ENCODE peak calls at places on chromosomes 3 and 15, in five cellular contexts. T is transverse colon, L is right lobe of liver, Q is esophagus muscularis mucosa, E is uterus. J is an unnamed sample. For H3K36me3 and H3K4me1, the result is how much of the 10 kb centered on the place peaks cover.

GRCh38 chr3:135992072-135992471 is 26.5 kb downstream of the PPP2R3A start:
- DNase-seq in T (no peak), L (no peak), Q (no peak), E (no peak), J (no peak)

GRCh38 chr15:81091889-81092558 is 42.0 kb upstream of the CFAP161 start:
- DNase-seq in T (no peak), L (no peak), Q (no peak), E (peak), J (no peak)

GRCh38 chr3:126530171-126531050 is 6.5 kb downstream of the CHST13 start:
- DNase-seq in T (peak), L (peak), Q (no peak), E (no peak), J (no peak)

GRCh38 chr3:128311441-128311844 is 155.2 kb downstream of the DNAJB8 start:
- DNase-seq in T (no peak), L (no peak), Q (no peak), E (no peak), J (peak)

GRCh38 chr3:47057212-47057671 is 77.8 kb downstream of the NBEAL2 start:
- DNase-seq in T (no peak), L (no peak), Q (no peak), E (no peak), J (no peak)

GRCh38 chr15:83206387-83206970 is 1.1 kb downstream of the HDGFL3 start:
- DNase-seq in T (no peak), L (no peak), Q (no peak), E (no peak), J (no peak)

GRCh38 chr15:64004582-64004981 is 41.7 kb downstream of the DAPK2 start:
- DNase-seq in T (peak), L (no peak), Q (no peak), E (no peak), J (no peak)

GRCh38 chr3:129892857-129893615 is 475 bp downstream of the TMCC1 start:
- DNase-seq in T (peak), L (peak), Q (peak), E (peak), J (peak)

GRCh38 chr15:88810449-88810848 is 7.2 kb downstream of the ACAN start:
- DNase-seq in T (no peak), L (no peak), Q (no peak), E (no peak), J (no peak)

GRCh38 chr3:43257850-43258249 is 28.5 kb upstream of the SNRK start:
- DNase-seq in T (no peak), L (no peak), Q (peak), E (no peak), J (no peak)

GRCh38 chr15:78391781-78392180 is 46.2 kb upstream of the IREB2 start:
- DNase-seq in T (no peak), L (no peak), Q (no peak), E (no peak), J (no peak)

GRCh38 chr3:98892263-98892662 is 9.2 kb downstream of the DCBLD2 start:
- DNase-seq in T (no peak), L (no peak), Q (no peak), E (no peak), J (no peak)

GRCh38 chr15:68465861-68466560 is 34.0 kb upstream of the ITGA11 start:
- DNase-seq in T (no peak), L (no peak), Q (peak), E (no peak), J (no peak)

GRCh38 chr3:191695131-191695814 is 234.3 kb downstream of the PYDC2 start:
- DNase-seq in T (no peak), L (no peak), Q (no peak), E (no peak), J (no peak)

GRCh38 chr3:146218880-146219866 is 31.7 kb downstream of the PLSCR4 start:
- DNase-seq in T (peak), L (no peak), Q (no peak), E (peak), J (no peak)

GRCh38 chr3:186705882-186706780 is 11.0 kb upstream of the KNG1 start:
- DNase-seq in T (no peak), L (no peak), Q (peak), E (no peak), J (no peak)

GRCh38 chr3:31438742-31439141 is 94.0 kb upstream of the STT3B start:
- DNase-seq in T (no peak), L (no peak), Q (no peak), E (no peak), J (no peak)

GRCh38 chr3:71050133-71050520 is 533.4 kb downstream of the FOXP1 start:
- DNase-seq in T (no peak), L (no peak), Q (peak), E (no peak), J (no peak)

GRCh38 chr3:67524046-67524445 is 130.4 kb downstream of the SUCLG2 start:
- DNase-seq in T (no peak), L (no peak), Q (no peak), E (no peak), J (no peak)

GRCh38 chr3:177320765-177321247 is 123.5 kb upstream of the TBL1XR1 start:
- DNase-seq in T (no peak), L (no peak), Q (no peak), E (no peak), J (no peak)

GRCh38 chr3:197082871-197083270 is 53.3 kb upstream of the MELTF start:
- DNase-seq in T (no peak), L (no peak), Q (no peak), E (no peak), J (no peak)

GRCh38 chr3:32719335-32719734 is 34.3 kb downstream of the CNOT10 start:
- DNase-seq in T (no peak), L (no peak), Q (no peak), E (no peak), J (no peak)

GRCh38 chr3:64295594-64295993 is 70.3 kb upstream of the PRICKLE2 start:
- DNase-seq in T (peak), L (no peak), Q (no peak), E (peak), J (peak)

GRCh38 chr3:183253364-183253960 is 409 bp downstream of the B3GNT5 start:
- DNase-seq in T (peak), L (peak), Q (no peak), E (peak), J (peak)

GRCh38 chr3:30518201-30518864 is 88.1 kb upstream of the TGFBR2 start:
- DNase-seq in T (peak), L (peak), Q (no peak), E (peak), J (peak)

GRCh38 chr3:182364723-182365650 is 428.3 kb upstream of the ATP11B start:
- DNase-seq in T (peak), L (no peak), Q (no peak), E (no peak), J (no peak)

GRCh38 chr3:39907981-39908380 is 98.6 kb downstream of the MYRIP start:
- DNase-seq in T (peak), L (peak), Q (no peak), E (no peak), J (no peak)

GRCh38 chr3:18643290-18643689 is 218.2 kb upstream of the SATB1 start:
- DNase-seq in T (no peak), L (no peak), Q (no peak), E (no peak), J (no peak)

GRCh38 chr3:80192871-80193270 is 425.1 kb upstream of the ROBO1 start:
- DNase-seq in T (no peak), L (no peak), Q (no peak), E (no peak), J (no peak)

GRCh38 chr3:194102436-194102835 is 33.5 kb upstream of the HES1 start:
- DNase-seq in T (no peak), L (peak), Q (no peak), E (no peak), J (no peak)

GRCh38 chr3:167958141-167958540 is 137.6 kb downstream of the GOLIM4 start:
- DNase-seq in T (no peak), L (no peak), Q (no peak), E (no peak), J (no peak)

GRCh38 chr15:76994971-76995945 is at the start of gene PSTPIP1:
- DNase-seq in T (peak), L (peak), Q (no peak), E (peak), J (peak)

GRCh38 chr3:55661141-55661540 is 174.0 kb upstream of the WNT5A start:
- DNase-seq in T (no peak), L (no peak), Q (no peak), E (no peak), J (no peak)

GRCh38 chr15:68277131-68277604 is 377 bp upstream of the FEM1B start:
- DNase-seq in T (peak), L (no peak), Q (no peak), E (no peak), J (no peak)

GRCh38 chr3:12507871-12508281 is 23.6 kb downstream of the TSEN2 start:
- DNase-seq in T (no peak), L (no peak), Q (no peak), E (peak), J (no peak)

GRCh38 chr15:61041886-61042285 is 187.2 kb downstream of the RORA start:
- DNase-seq in T (no peak), L (no peak), Q (no peak), E (no peak), J (no peak)

DNA sequence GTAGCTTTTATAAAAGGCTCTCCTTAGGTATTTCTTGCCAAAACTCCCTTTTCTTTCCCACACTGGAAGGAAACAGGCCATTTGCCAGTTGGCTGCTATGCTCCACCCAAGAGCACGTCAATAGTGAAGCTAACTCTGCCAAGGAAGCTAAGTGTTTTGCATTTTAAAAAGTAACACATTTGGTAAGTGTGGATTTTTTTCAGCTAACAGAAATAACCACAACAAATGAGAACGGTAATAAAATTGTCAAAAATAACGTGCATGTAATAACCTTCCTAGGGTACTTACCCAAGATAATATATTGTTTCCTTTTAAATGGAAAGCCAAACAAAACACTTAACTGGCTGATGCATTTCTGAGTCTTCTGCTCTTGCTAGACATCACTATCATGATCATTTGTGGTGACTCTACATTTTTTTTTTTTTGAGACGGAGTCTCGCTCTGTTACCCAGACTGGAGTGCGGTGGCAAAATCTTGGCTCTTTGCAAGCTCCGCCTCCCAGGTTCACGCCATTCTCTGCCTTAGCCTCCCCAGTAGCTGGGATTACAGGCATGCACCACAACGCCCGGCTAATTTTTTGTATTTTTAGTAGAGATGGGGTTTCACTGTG is 4.6 kb downstream of the DPP8 start:
- DNase-seq in T (no peak), L (no peak), Q (no peak), E (peak), J (peak)
- H3K36me3 ChIP-seq in T (under half), L (under half), Q (under half), E (under half), J (under half)

GRCh38 chr15:99628374-99629001 is 62.7 kb downstream of the MEF2A start:
- DNase-seq in T (no peak), L (no peak), Q (no peak), E (no peak), J (no peak)
- H3K4me1 ChIP-seq in T (under half), L (half or more), Q (under half), E (under half), J (under half)

DNA sequence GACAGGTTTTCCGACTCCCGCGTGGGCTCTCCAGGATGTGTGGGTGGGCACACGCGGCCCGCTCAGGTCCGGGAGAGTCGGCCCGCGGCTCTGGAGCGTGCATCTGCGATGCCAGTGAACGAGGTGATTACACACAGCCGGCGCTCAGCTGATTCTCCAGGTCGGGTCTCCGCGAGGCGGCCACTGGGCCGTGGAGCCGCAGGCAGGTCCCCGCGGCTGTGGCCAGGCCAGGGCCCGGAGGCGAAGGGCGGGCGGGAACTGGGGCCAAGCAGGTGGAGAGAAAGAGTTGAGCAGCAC is 13.2 kb downstream of the PAK6 start:
- DNase-seq in T (no peak), L (no peak), Q (no peak), E (no peak), J (no peak)
- H3K4me3 ChIP-seq in T (peak), L (peak), Q (peak), E (peak), J (no peak)

DNA sequence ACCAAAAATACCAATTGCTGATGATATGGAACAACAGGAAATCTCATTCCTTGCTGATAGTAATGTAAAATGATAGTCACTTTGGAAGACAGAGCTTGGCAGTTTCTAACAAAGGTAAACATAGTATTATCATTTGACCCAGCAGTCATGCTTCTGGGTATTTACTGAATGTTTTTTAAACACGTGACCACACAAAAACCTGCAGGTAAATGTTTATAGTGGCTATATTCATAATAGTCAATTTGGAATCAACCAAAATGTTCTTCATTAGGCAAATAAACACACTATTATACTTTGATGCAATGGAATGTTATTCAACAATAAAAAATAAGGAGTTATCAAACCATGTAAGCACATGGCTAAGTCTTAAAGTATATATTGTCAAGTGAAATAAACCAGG is 24.1 kb upstream of the GOLGA8A start:
- DNase-seq in T (no peak), L (no peak), Q (no peak), E (no peak), J (no peak)
- H3K36me3 ChIP-seq in T (under half), L (under half), Q (under half), E (under half), J (under half)

GRCh38 chr3:11001020-11001657 is 8.6 kb downstream of the SLC6A1 start:
- DNase-seq in T (no peak), L (peak), Q (no peak), E (no peak), J (no peak)
- H3K4me1 ChIP-seq in T (under half), L (half or more), Q (under half), E (under half), J (under half)

GRCh38 chr3:179116816-179117215 is 31.3 kb upstream of the PIK3CA start:
- DNase-seq in T (no peak), L (no peak), Q (no peak), E (no peak), J (no peak)
- H3K4me3 ChIP-seq in T (no peak), L (no peak), Q (no peak), E (no peak), J (no peak)

GRCh38 chr3:151391715-151392114 is 7.2 kb upstream of the P2RY12 start:
- DNase-seq in T (no peak), L (no peak), Q (no peak), E (no peak), J (no peak)
- H3K36me3 ChIP-seq in T (under half), L (under half), Q (under half), E (under half), J (under half)

DNA sequence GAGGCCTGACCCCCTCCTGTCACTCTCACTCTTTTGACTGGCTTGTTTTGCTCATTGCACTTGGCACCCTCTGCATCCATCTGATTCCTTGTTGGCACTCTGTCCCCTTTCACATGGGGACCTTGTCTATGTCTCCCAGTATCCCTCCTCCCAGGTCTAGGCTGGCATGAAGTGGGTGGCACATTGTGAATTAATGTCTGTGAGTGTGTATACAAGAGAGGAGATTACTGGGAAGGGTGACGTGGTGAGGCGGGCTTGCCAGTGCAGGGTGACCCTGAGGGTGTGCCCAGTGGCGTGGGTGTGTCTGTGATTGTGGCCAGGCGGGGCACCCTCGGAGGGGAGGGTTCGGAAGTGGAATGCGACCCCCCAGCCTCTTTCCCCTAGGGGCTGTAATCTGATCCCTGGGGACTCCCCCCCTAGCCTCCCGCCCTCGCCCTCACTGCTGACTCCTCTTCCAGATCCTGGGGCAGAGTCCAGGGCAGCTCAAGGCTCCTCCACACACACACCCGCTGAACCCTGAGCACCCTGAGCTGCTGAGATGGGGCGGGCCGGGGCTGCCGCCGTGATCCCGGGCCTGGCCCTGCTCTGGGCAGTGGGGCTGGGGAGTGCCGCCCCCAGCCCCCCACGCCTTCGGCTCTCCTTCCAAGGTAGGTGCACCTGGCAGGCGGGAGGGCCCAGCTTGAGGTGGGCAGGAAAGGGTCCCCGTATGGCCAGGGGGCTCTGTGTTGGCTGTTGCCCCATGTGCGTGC is at the start of gene SEMA3B:
- DNase-seq in T (peak), L (no peak), Q (no peak), E (peak), J (peak)
- H3K4me1 ChIP-seq in T (half or more), L (under half), Q (half or more), E (under half), J (under half)

J was measured in ascending aorta.